ENCODE peak calls at places on chromosome 9, in nine cellular contexts. Z is frontal cortex, F is NCI-H748 treated with DMSO at 0.1 percent for 48 hours, M is left ventricle myocardium inferior, Q is AG08396, D is body of pancreas, U is stromal cell of bone marrow, W is astrocyte of the spinal cord, Y is NB4. S is an unnamed sample.

GRCh38 chr9:129442791-129443511 is 177.9 kb downstream of the C9orf50 start:
- DNase-seq in M (no peak), U (no peak), D (peak), Y (no peak), Q (no peak), W (no peak), F (no peak), Z (no peak), S (no peak)

GRCh38 chr9:76585487-76586459 is 126.8 kb downstream of the GCNT1 start:
- DNase-seq in D (peak), Q (no peak), Z (no peak), W (no peak), M (no peak), Y (peak), F (peak), U (no peak), S (no peak)

GRCh38 chr9:133786371-133786753 is 48.2 kb upstream of the SARDH start:
- DNase-seq in Q (no peak), Z (no peak), U (no peak), M (no peak), D (no peak), W (no peak), F (no peak), Y (no peak), S (no peak)

GRCh38 chr9:99189887-99190596 is 31.7 kb downstream of the ALG2 start:
- DNase-seq in M (no peak), F (no peak), D (no peak), Q (no peak), U (no peak), W (no peak), Y (no peak), Z (no peak), S (no peak)

GRCh38 chr9:124613849-124614248 is 106.7 kb upstream of the NR5A1 start:
- DNase-seq in F (no peak), Q (no peak), Y (peak), D (no peak), M (no peak), Z (no peak), W (no peak), U (no peak), S (no peak)

GRCh38 chr9:74935008-74935407 is 17.7 kb downstream of the C9orf40 start:
- DNase-seq in D (no peak), Q (no peak), W (peak), Z (no peak), M (no peak), F (no peak), Y (no peak), U (no peak), S (no peak)

GRCh38 chr9:124869466-124869985 is 7.6 kb downstream of the ARPC5L start:
- DNase-seq in U (no peak), M (no peak), Z (no peak), F (no peak), Y (peak), Q (peak), D (peak), W (no peak), S (no peak)

GRCh38 chr9:88590558-88591146 is 55.7 kb downstream of the NXNL2 start:
- DNase-seq in D (no peak), M (no peak), F (no peak), W (no peak), Q (no peak), Z (no peak), Y (peak), U (no peak), S (no peak)

S was measured in omental fat pad.